ENCODE peak calls at places on chromosomes 7 and 10, in ten cellular contexts. One of them, this sample, is unnamed.
A peak's percentile ranks its signal among the peaks of the same experiment; 100 is the strongest.

GRCh38 chr7:18429547-18429946 is 66.0 kb upstream of the HDAC9 start:
- DNase-seq in GM20000: no peak
- DNase-seq in KG1: no peak
- DNase-seq in stimulated activated CD8-positive, alpha-beta memory T cell treated with anti-CD3 and anti-CD28 coated beads, Interleukin-12 subunit alpha, Interleukin-12 subunit beta, amount 100 ng/mL, for 1 hour: no peak
- DNase-seq in NCI-H748 treated with DMSO at 0.1 percent for 48 hours: no peak
- DNase-seq in transverse colon: no peak
- DNase-seq in CD4-positive, alpha-beta T cell: no peak
- DNase-seq in tibial artery: no peak
- DNase-seq in RPMI7951: peak; percentile 47
- DNase-seq in cardiac fibroblast: peak; percentile 53
- DNase-seq in this sample: no peak

GRCh38 chr10:130338588-130339070 is 202.4 kb downstream of the GLRX3 start:
- DNase-seq in GM20000: no peak
- DNase-seq in KG1: no peak
- DNase-seq in stimulated activated CD8-positive, alpha-beta memory T cell treated with anti-CD3 and anti-CD28 coated beads, Interleukin-12 subunit alpha, Interleukin-12 subunit beta, amount 100 ng/mL, for 1 hour: no peak
- DNase-seq in NCI-H748 treated with DMSO at 0.1 percent for 48 hours: no peak
- DNase-seq in transverse colon: no peak
- DNase-seq in CD4-positive, alpha-beta T cell: no peak
- DNase-seq in tibial artery: no peak
- DNase-seq in RPMI7951: no peak
- DNase-seq in cardiac fibroblast: no peak
- DNase-seq in this sample: no peak

GRCh38 chr10:114538544-114538906 is 119.5 kb downstream of the ABLIM1 start:
- DNase-seq in GM20000: no peak
- DNase-seq in KG1: no peak
- DNase-seq in stimulated activated CD8-positive, alpha-beta memory T cell treated with anti-CD3 and anti-CD28 coated beads, Interleukin-12 subunit alpha, Interleukin-12 subunit beta, amount 100 ng/mL, for 1 hour: peak; percentile 27
- DNase-seq in NCI-H748 treated with DMSO at 0.1 percent for 48 hours: no peak
- DNase-seq in transverse colon: peak; percentile 85
- DNase-seq in CD4-positive, alpha-beta T cell: peak; percentile 68
- DNase-seq in tibial artery: no peak
- DNase-seq in RPMI7951: no peak
- DNase-seq in cardiac fibroblast: no peak
- DNase-seq in this sample: no peak

GRCh38 chr7:129950191-129950940 is 2.4 kb downstream of the UBE2H start:
- DNase-seq in GM20000: peak; percentile 73
- DNase-seq in KG1: no peak
- DNase-seq in stimulated activated CD8-positive, alpha-beta memory T cell treated with anti-CD3 and anti-CD28 coated beads, Interleukin-12 subunit alpha, Interleukin-12 subunit beta, amount 100 ng/mL, for 1 hour: no peak
- DNase-seq in NCI-H748 treated with DMSO at 0.1 percent for 48 hours: no peak
- DNase-seq in transverse colon: no peak
- DNase-seq in CD4-positive, alpha-beta T cell: no peak
- DNase-seq in tibial artery: no peak
- DNase-seq in RPMI7951: no peak
- DNase-seq in cardiac fibroblast: peak; percentile 30
- DNase-seq in this sample: peak; percentile 54

GRCh38 chr10:16509996-16510395 is 11.7 kb downstream of the C1QL3 start:
- DNase-seq in GM20000: no peak
- DNase-seq in KG1: no peak
- DNase-seq in stimulated activated CD8-positive, alpha-beta memory T cell treated with anti-CD3 and anti-CD28 coated beads, Interleukin-12 subunit alpha, Interleukin-12 subunit beta, amount 100 ng/mL, for 1 hour: no peak
- DNase-seq in NCI-H748 treated with DMSO at 0.1 percent for 48 hours: no peak
- DNase-seq in transverse colon: no peak
- DNase-seq in CD4-positive, alpha-beta T cell: no peak
- DNase-seq in tibial artery: no peak
- DNase-seq in RPMI7951: peak; percentile 75
- DNase-seq in cardiac fibroblast: no peak
- DNase-seq in this sample: no peak

GRCh38 chr10:118669020-118669766 is 73.7 kb upstream of the PRLHR start:
- DNase-seq in GM20000: no peak
- DNase-seq in KG1: no peak
- DNase-seq in stimulated activated CD8-positive, alpha-beta memory T cell treated with anti-CD3 and anti-CD28 coated beads, Interleukin-12 subunit alpha, Interleukin-12 subunit beta, amount 100 ng/mL, for 1 hour: no peak
- DNase-seq in NCI-H748 treated with DMSO at 0.1 percent for 48 hours: no peak
- DNase-seq in transverse colon: no peak
- DNase-seq in CD4-positive, alpha-beta T cell: peak; percentile 11
- DNase-seq in tibial artery: no peak
- DNase-seq in RPMI7951: peak; percentile 77
- DNase-seq in cardiac fibroblast: peak; percentile 63
- DNase-seq in this sample: no peak

GRCh38 chr7:150404172-150404784 is 25.1 kb downstream of the ZNF775 start:
- DNase-seq in GM20000: no peak
- DNase-seq in KG1: no peak
- DNase-seq in stimulated activated CD8-positive, alpha-beta memory T cell treated with anti-CD3 and anti-CD28 coated beads, Interleukin-12 subunit alpha, Interleukin-12 subunit beta, amount 100 ng/mL, for 1 hour: no peak
- DNase-seq in NCI-H748 treated with DMSO at 0.1 percent for 48 hours: no peak
- DNase-seq in transverse colon: peak; percentile 15
- DNase-seq in CD4-positive, alpha-beta T cell: no peak
- DNase-seq in tibial artery: no peak
- DNase-seq in RPMI7951: no peak
- DNase-seq in cardiac fibroblast: no peak
- DNase-seq in this sample: peak; percentile 66

GRCh38 chr7:121519548-121520521 is 123.7 kb upstream of the FAM3C start:
- DNase-seq in GM20000: no peak
- DNase-seq in KG1: no peak
- DNase-seq in stimulated activated CD8-positive, alpha-beta memory T cell treated with anti-CD3 and anti-CD28 coated beads, Interleukin-12 subunit alpha, Interleukin-12 subunit beta, amount 100 ng/mL, for 1 hour: no peak
- DNase-seq in NCI-H748 treated with DMSO at 0.1 percent for 48 hours: no peak
- DNase-seq in transverse colon: no peak
- DNase-seq in CD4-positive, alpha-beta T cell: no peak
- DNase-seq in tibial artery: no peak
- DNase-seq in RPMI7951: no peak
- DNase-seq in cardiac fibroblast: peak; percentile 52
- DNase-seq in this sample: peak; percentile 70

GRCh38 chr10:132383026-132383565 is 13.9 kb upstream of the PWWP2B start:
- DNase-seq in GM20000: no peak
- DNase-seq in KG1: no peak
- DNase-seq in stimulated activated CD8-positive, alpha-beta memory T cell treated with anti-CD3 and anti-CD28 coated beads, Interleukin-12 subunit alpha, Interleukin-12 subunit beta, amount 100 ng/mL, for 1 hour: no peak
- DNase-seq in NCI-H748 treated with DMSO at 0.1 percent for 48 hours: no peak
- DNase-seq in transverse colon: peak; percentile 7
- DNase-seq in CD4-positive, alpha-beta T cell: no peak
- DNase-seq in tibial artery: peak; percentile 19
- DNase-seq in RPMI7951: no peak
- DNase-seq in cardiac fibroblast: no peak
- DNase-seq in this sample: peak; percentile 50

GRCh38 chr10:75187961-75188426 is 22.6 kb upstream of the VDAC2 start:
- DNase-seq in GM20000: peak; percentile 60
- DNase-seq in KG1: no peak
- DNase-seq in stimulated activated CD8-positive, alpha-beta memory T cell treated with anti-CD3 and anti-CD28 coated beads, Interleukin-12 subunit alpha, Interleukin-12 subunit beta, amount 100 ng/mL, for 1 hour: peak; percentile 53
- DNase-seq in NCI-H748 treated with DMSO at 0.1 percent for 48 hours: no peak
- DNase-seq in transverse colon: peak; percentile 68
- DNase-seq in CD4-positive, alpha-beta T cell: peak; percentile 64
- DNase-seq in tibial artery: peak; percentile 66
- DNase-seq in RPMI7951: peak; percentile 45
- DNase-seq in cardiac fibroblast: peak; percentile 80
- DNase-seq in this sample: no peak

GRCh38 chr7:93958651-93959050 is 37.1 kb downstream of the GNG11 start:
- DNase-seq in GM20000: no peak
- DNase-seq in KG1: no peak
- DNase-seq in stimulated activated CD8-positive, alpha-beta memory T cell treated with anti-CD3 and anti-CD28 coated beads, Interleukin-12 subunit alpha, Interleukin-12 subunit beta, amount 100 ng/mL, for 1 hour: no peak
- DNase-seq in NCI-H748 treated with DMSO at 0.1 percent for 48 hours: no peak
- DNase-seq in transverse colon: no peak
- DNase-seq in CD4-positive, alpha-beta T cell: no peak
- DNase-seq in tibial artery: no peak
- DNase-seq in RPMI7951: no peak
- DNase-seq in cardiac fibroblast: no peak
- DNase-seq in this sample: no peak

GRCh38 chr7:158517072-158517471 is 70.6 kb downstream of the PTPRN2 start:
- DNase-seq in GM20000: no peak
- DNase-seq in KG1: no peak
- DNase-seq in stimulated activated CD8-positive, alpha-beta memory T cell treated with anti-CD3 and anti-CD28 coated beads, Interleukin-12 subunit alpha, Interleukin-12 subunit beta, amount 100 ng/mL, for 1 hour: no peak
- DNase-seq in NCI-H748 treated with DMSO at 0.1 percent for 48 hours: no peak
- DNase-seq in transverse colon: no peak
- DNase-seq in CD4-positive, alpha-beta T cell: no peak
- DNase-seq in tibial artery: no peak
- DNase-seq in RPMI7951: no peak
- DNase-seq in cardiac fibroblast: no peak
- DNase-seq in this sample: no peak

GRCh38 chr7:73717991-73718405 is 1.5 kb downstream of the STX1A start:
- DNase-seq in GM20000: no peak
- DNase-seq in KG1: peak; percentile 83
- DNase-seq in stimulated activated CD8-positive, alpha-beta memory T cell treated with anti-CD3 and anti-CD28 coated beads, Interleukin-12 subunit alpha, Interleukin-12 subunit beta, amount 100 ng/mL, for 1 hour: peak; percentile 69
- DNase-seq in NCI-H748 treated with DMSO at 0.1 percent for 48 hours: no peak
- DNase-seq in transverse colon: peak; percentile 56
- DNase-seq in CD4-positive, alpha-beta T cell: peak; percentile 71
- DNase-seq in tibial artery: no peak
- DNase-seq in RPMI7951: peak; percentile 100
- DNase-seq in cardiac fibroblast: peak; percentile 68
- DNase-seq in this sample: no peak

GRCh38 chr10:43374194-43374593 is 2.8 kb downstream of the FXYD4 start:
- DNase-seq in GM20000: no peak
- DNase-seq in KG1: no peak
- DNase-seq in stimulated activated CD8-positive, alpha-beta memory T cell treated with anti-CD3 and anti-CD28 coated beads, Interleukin-12 subunit alpha, Interleukin-12 subunit beta, amount 100 ng/mL, for 1 hour: no peak
- DNase-seq in NCI-H748 treated with DMSO at 0.1 percent for 48 hours: no peak
- DNase-seq in transverse colon: no peak
- DNase-seq in CD4-positive, alpha-beta T cell: no peak
- DNase-seq in tibial artery: no peak
- DNase-seq in RPMI7951: no peak
- DNase-seq in cardiac fibroblast: no peak
- DNase-seq in this sample: peak; percentile 30

GRCh38 chr10:34885901-34886300 is 70.8 kb upstream of the PARD3 start:
- DNase-seq in GM20000: no peak
- DNase-seq in KG1: no peak
- DNase-seq in stimulated activated CD8-positive, alpha-beta memory T cell treated with anti-CD3 and anti-CD28 coated beads, Interleukin-12 subunit alpha, Interleukin-12 subunit beta, amount 100 ng/mL, for 1 hour: no peak
- DNase-seq in NCI-H748 treated with DMSO at 0.1 percent for 48 hours: no peak
- DNase-seq in transverse colon: no peak
- DNase-seq in CD4-positive, alpha-beta T cell: no peak
- DNase-seq in tibial artery: no peak
- DNase-seq in RPMI7951: peak; percentile 54
- DNase-seq in cardiac fibroblast: no peak
- DNase-seq in this sample: no peak

GRCh38 chr7:4164556-4164955 is 517.5 kb upstream of the FOXK1 start:
- DNase-seq in GM20000: no peak
- DNase-seq in KG1: no peak
- DNase-seq in stimulated activated CD8-positive, alpha-beta memory T cell treated with anti-CD3 and anti-CD28 coated beads, Interleukin-12 subunit alpha, Interleukin-12 subunit beta, amount 100 ng/mL, for 1 hour: no peak
- DNase-seq in NCI-H748 treated with DMSO at 0.1 percent for 48 hours: no peak
- DNase-seq in transverse colon: no peak
- DNase-seq in CD4-positive, alpha-beta T cell: no peak
- DNase-seq in tibial artery: no peak
- DNase-seq in RPMI7951: no peak
- DNase-seq in cardiac fibroblast: no peak
- DNase-seq in this sample: no peak

GRCh38 chr7:90256778-90257177 is 11.8 kb downstream of the CFAP69 start:
- DNase-seq in GM20000: no peak
- DNase-seq in KG1: no peak
- DNase-seq in stimulated activated CD8-positive, alpha-beta memory T cell treated with anti-CD3 and anti-CD28 coated beads, Interleukin-12 subunit alpha, Interleukin-12 subunit beta, amount 100 ng/mL, for 1 hour: no peak
- DNase-seq in NCI-H748 treated with DMSO at 0.1 percent for 48 hours: no peak
- DNase-seq in transverse colon: no peak
- DNase-seq in CD4-positive, alpha-beta T cell: no peak
- DNase-seq in tibial artery: no peak
- DNase-seq in RPMI7951: no peak
- DNase-seq in cardiac fibroblast: no peak
- DNase-seq in this sample: no peak

GRCh38 chr7:97005764-97006145 is 402 bp downstream of the DLX6 start:
- DNase-seq in GM20000: no peak
- DNase-seq in KG1: no peak
- DNase-seq in stimulated activated CD8-positive, alpha-beta memory T cell treated with anti-CD3 and anti-CD28 coated beads, Interleukin-12 subunit alpha, Interleukin-12 subunit beta, amount 100 ng/mL, for 1 hour: no peak
- DNase-seq in NCI-H748 treated with DMSO at 0.1 percent for 48 hours: no peak
- DNase-seq in transverse colon: no peak
- DNase-seq in CD4-positive, alpha-beta T cell: no peak
- DNase-seq in tibial artery: no peak
- DNase-seq in RPMI7951: no peak
- DNase-seq in cardiac fibroblast: no peak
- DNase-seq in this sample: no peak

GRCh38 chr7:16644987-16645592 is 464 bp downstream of the ANKMY2 start:
- DNase-seq in GM20000: no peak
- DNase-seq in KG1: no peak
- DNase-seq in stimulated activated CD8-positive, alpha-beta memory T cell treated with anti-CD3 and anti-CD28 coated beads, Interleukin-12 subunit alpha, Interleukin-12 subunit beta, amount 100 ng/mL, for 1 hour: no peak
- DNase-seq in NCI-H748 treated with DMSO at 0.1 percent for 48 hours: no peak
- DNase-seq in transverse colon: peak; percentile 45
- DNase-seq in CD4-positive, alpha-beta T cell: no peak
- DNase-seq in tibial artery: peak; percentile 72
- DNase-seq in RPMI7951: peak; percentile 52
- DNase-seq in cardiac fibroblast: peak; percentile 38
- DNase-seq in this sample: peak; percentile 71

GRCh38 chr10:15780353-15781135 is 60.8 kb upstream of the ITGA8 start:
- DNase-seq in GM20000: no peak
- DNase-seq in KG1: no peak
- DNase-seq in stimulated activated CD8-positive, alpha-beta memory T cell treated with anti-CD3 and anti-CD28 coated beads, Interleukin-12 subunit alpha, Interleukin-12 subunit beta, amount 100 ng/mL, for 1 hour: no peak
- DNase-seq in NCI-H748 treated with DMSO at 0.1 percent for 48 hours: no peak
- DNase-seq in transverse colon: no peak
- DNase-seq in CD4-positive, alpha-beta T cell: no peak
- DNase-seq in tibial artery: peak; percentile 76
- DNase-seq in RPMI7951: no peak
- DNase-seq in cardiac fibroblast: peak; percentile 48
- DNase-seq in this sample: peak; percentile 68

GRCh38 chr7:140322759-140323158 is 75.6 kb downstream of the SLC37A3 start:
- DNase-seq in GM20000: no peak
- DNase-seq in KG1: no peak
- DNase-seq in stimulated activated CD8-positive, alpha-beta memory T cell treated with anti-CD3 and anti-CD28 coated beads, Interleukin-12 subunit alpha, Interleukin-12 subunit beta, amount 100 ng/mL, for 1 hour: no peak
- DNase-seq in NCI-H748 treated with DMSO at 0.1 percent for 48 hours: no peak
- DNase-seq in transverse colon: no peak
- DNase-seq in CD4-positive, alpha-beta T cell: no peak
- DNase-seq in tibial artery: no peak
- DNase-seq in RPMI7951: no peak
- DNase-seq in cardiac fibroblast: no peak
- DNase-seq in this sample: no peak

GRCh38 chr7:122166708-122167107 is 22.7 kb upstream of the AASS start:
- DNase-seq in GM20000: no peak
- DNase-seq in KG1: no peak
- DNase-seq in stimulated activated CD8-positive, alpha-beta memory T cell treated with anti-CD3 and anti-CD28 coated beads, Interleukin-12 subunit alpha, Interleukin-12 subunit beta, amount 100 ng/mL, for 1 hour: no peak
- DNase-seq in NCI-H748 treated with DMSO at 0.1 percent for 48 hours: no peak
- DNase-seq in transverse colon: no peak
- DNase-seq in CD4-positive, alpha-beta T cell: no peak
- DNase-seq in tibial artery: no peak
- DNase-seq in RPMI7951: no peak
- DNase-seq in cardiac fibroblast: peak; percentile 91
- DNase-seq in this sample: no peak

GRCh38 chr10:109773818-109774440 is 149.4 kb downstream of the XPNPEP1 start:
- DNase-seq in GM20000: peak; percentile 23
- DNase-seq in KG1: no peak
- DNase-seq in stimulated activated CD8-positive, alpha-beta memory T cell treated with anti-CD3 and anti-CD28 coated beads, Interleukin-12 subunit alpha, Interleukin-12 subunit beta, amount 100 ng/mL, for 1 hour: no peak
- DNase-seq in NCI-H748 treated with DMSO at 0.1 percent for 48 hours: no peak
- DNase-seq in transverse colon: no peak
- DNase-seq in CD4-positive, alpha-beta T cell: no peak
- DNase-seq in tibial artery: no peak
- DNase-seq in RPMI7951: peak; percentile 1
- DNase-seq in cardiac fibroblast: peak; percentile 46
- DNase-seq in this sample: no peak

GRCh38 chr10:12434277-12434676 is 84.9 kb downstream of the CAMK1D start:
- DNase-seq in GM20000: no peak
- DNase-seq in KG1: no peak
- DNase-seq in stimulated activated CD8-positive, alpha-beta memory T cell treated with anti-CD3 and anti-CD28 coated beads, Interleukin-12 subunit alpha, Interleukin-12 subunit beta, amount 100 ng/mL, for 1 hour: no peak
- DNase-seq in NCI-H748 treated with DMSO at 0.1 percent for 48 hours: no peak
- DNase-seq in transverse colon: no peak
- DNase-seq in CD4-positive, alpha-beta T cell: no peak
- DNase-seq in tibial artery: peak; percentile 44
- DNase-seq in RPMI7951: no peak
- DNase-seq in cardiac fibroblast: no peak
- DNase-seq in this sample: no peak

GRCh38 chr7:37987732-37988131 is 67.3 kb downstream of the EPDR1 start:
- DNase-seq in GM20000: no peak
- DNase-seq in KG1: no peak
- DNase-seq in stimulated activated CD8-positive, alpha-beta memory T cell treated with anti-CD3 and anti-CD28 coated beads, Interleukin-12 subunit alpha, Interleukin-12 subunit beta, amount 100 ng/mL, for 1 hour: no peak
- DNase-seq in NCI-H748 treated with DMSO at 0.1 percent for 48 hours: no peak
- DNase-seq in transverse colon: peak; percentile 43
- DNase-seq in CD4-positive, alpha-beta T cell: no peak
- DNase-seq in tibial artery: no peak
- DNase-seq in RPMI7951: peak; percentile 23
- DNase-seq in cardiac fibroblast: no peak
- DNase-seq in this sample: no peak

GRCh38 chr10:49284356-49284755 is 14.6 kb upstream of the C10orf71 start:
- DNase-seq in GM20000: no peak
- DNase-seq in KG1: no peak
- DNase-seq in stimulated activated CD8-positive, alpha-beta memory T cell treated with anti-CD3 and anti-CD28 coated beads, Interleukin-12 subunit alpha, Interleukin-12 subunit beta, amount 100 ng/mL, for 1 hour: no peak
- DNase-seq in NCI-H748 treated with DMSO at 0.1 percent for 48 hours: no peak
- DNase-seq in transverse colon: no peak
- DNase-seq in CD4-positive, alpha-beta T cell: no peak
- DNase-seq in tibial artery: no peak
- DNase-seq in RPMI7951: no peak
- DNase-seq in cardiac fibroblast: no peak
- DNase-seq in this sample: peak; percentile 35

GRCh38 chr10:91022924-91023707 is 102.2 kb upstream of the ANKRD1 start:
- DNase-seq in GM20000: no peak
- DNase-seq in KG1: no peak
- DNase-seq in stimulated activated CD8-positive, alpha-beta memory T cell treated with anti-CD3 and anti-CD28 coated beads, Interleukin-12 subunit alpha, Interleukin-12 subunit beta, amount 100 ng/mL, for 1 hour: no peak
- DNase-seq in NCI-H748 treated with DMSO at 0.1 percent for 48 hours: no peak
- DNase-seq in transverse colon: no peak
- DNase-seq in CD4-positive, alpha-beta T cell: no peak
- DNase-seq in tibial artery: no peak
- DNase-seq in RPMI7951: peak; percentile 48
- DNase-seq in cardiac fibroblast: peak; percentile 70
- DNase-seq in this sample: peak; percentile 66

GRCh38 chr7:139571190-139571589 is 47.7 kb downstream of the CLEC2L start:
- DNase-seq in GM20000: no peak
- DNase-seq in KG1: no peak
- DNase-seq in stimulated activated CD8-positive, alpha-beta memory T cell treated with anti-CD3 and anti-CD28 coated beads, Interleukin-12 subunit alpha, Interleukin-12 subunit beta, amount 100 ng/mL, for 1 hour: no peak
- DNase-seq in NCI-H748 treated with DMSO at 0.1 percent for 48 hours: no peak
- DNase-seq in transverse colon: no peak
- DNase-seq in CD4-positive, alpha-beta T cell: no peak
- DNase-seq in tibial artery: no peak
- DNase-seq in RPMI7951: no peak
- DNase-seq in cardiac fibroblast: no peak
- DNase-seq in this sample: no peak

This sample was measured in sigmoid colon.